ENCODE peak calls at places on chromosomes 16 and 17, in nine cellular contexts. M is neural progenitor cell, Q is neuronal stem cell, P is H9, C is PC-3, D is mammary epithelial cell, J is osteoblast, I is HepG2, U is fibroblast of lung. V is an unnamed sample. For H3K4me1, the result is how much of the 10 kb centered on the place peaks cover.

GRCh38 chr16:71557299-71557698 is 19.6 kb downstream of the TAT start:
- DNase-seq in Q (no peak), M (no peak), U (no peak), D (no peak), J (no peak), C (no peak), I (no peak), P (no peak), V (no peak)

GRCh38 chr17:30273373-30273772 is 18.4 kb downstream of the BLMH start:
- DNase-seq in D (no peak), U (peak), M (no peak), Q (no peak), I (no peak), C (no peak), P (no peak), J (no peak), V (no peak)

GRCh38 chr17:58606934-58607333 is 84.9 kb downstream of the TEX14 start:
- DNase-seq in P (no peak), I (no peak), D (no peak), C (no peak), J (no peak), U (no peak), M (no peak), Q (no peak), V (no peak)

GRCh38 chr17:17205368-17206148 is 575 bp downstream of the PLD6 start:
- DNase-seq in J (peak), U (peak), I (peak), D (peak), P (peak), M (no peak), Q (no peak), C (peak), V (peak)

GRCh38 chr17:32341141-32341856 is 674 bp downstream of the C17orf75 start:
- DNase-seq in I (peak), C (peak), M (no peak), Q (no peak), P (no peak), J (no peak), D (peak), U (peak), V (peak)

GRCh38 chr16:53837421-53837820 is 133.5 kb downstream of the FTO start:
- DNase-seq in U (peak), Q (no peak), J (no peak), D (no peak), I (no peak), P (no peak), M (no peak), C (no peak), V (no peak)

GRCh38 chr17:9986754-9987382 is 81.8 kb upstream of the RCVRN start:
- DNase-seq in Q (no peak), C (no peak), D (no peak), I (no peak), J (no peak), U (no peak), M (no peak), P (no peak), V (no peak)

GRCh38 chr17:35241520-35241919 is 1.4 kb upstream of the SLFN5 start:
- DNase-seq in C (no peak), Q (no peak), D (no peak), M (no peak), P (peak), I (no peak), U (no peak), J (no peak), V (no peak)

GRCh38 chr16:72467157-72467759 is 295.3 kb upstream of the PMFBP1 start:
- DNase-seq in Q (peak), P (no peak), C (peak), D (peak), U (peak), M (peak), J (no peak), I (peak), V (no peak)

GRCh38 chr17:48818361-48818841 is 1.4 kb upstream of the TTLL6 start:
- DNase-seq in J (no peak), M (peak), C (no peak), Q (no peak), P (peak), D (no peak), U (no peak), I (no peak), V (no peak)

GRCh38 chr17:50165466-50165865 is 339 bp upstream of the SGCA start:
- DNase-seq in M (no peak), P (no peak), Q (no peak), J (peak), D (no peak), C (no peak), U (no peak), I (no peak), V (no peak)

GRCh38 chr16:20191566-20191965 is 117.9 kb upstream of the GPR139 start:
- DNase-seq in C (no peak), M (no peak), P (no peak), Q (no peak), D (no peak), U (no peak), I (no peak), J (peak), V (no peak)

GRCh38 chr17:37493249-37494027 is 3.7 kb downstream of the DUSP14 start:
- DNase-seq in I (peak), D (peak), Q (no peak), P (no peak), M (no peak), C (peak), J (peak), U (peak), V (peak)

GRCh38 chr16:11079657-11080187 is 135.4 kb downstream of the CLEC16A start:
- DNase-seq in I (no peak), C (peak), P (no peak), Q (no peak), M (no peak), U (peak), J (peak), D (peak), V (peak)

GRCh38 chr16:55487048-55487803 is 8.2 kb downstream of the MMP2 start:
- DNase-seq in P (no peak), D (no peak), M (no peak), J (peak), I (no peak), U (peak), Q (no peak), C (no peak), V (no peak)

GRCh38 chr16:12089492-12090161 is 113.1 kb downstream of the SNX29 start:
- DNase-seq in P (peak), U (peak), M (peak), C (no peak), D (no peak), Q (no peak), I (peak), J (peak), V (no peak)

GRCh38 chr16:3101841-3102470 is 2.9 kb upstream of the ZSCAN10 start:
- DNase-seq in Q (peak), J (no peak), I (no peak), P (peak), M (peak), D (no peak), C (no peak), U (no peak), V (no peak)

GRCh38 chr17:14080847-14081251 is 11.5 kb downstream of the COX10 start:
- DNase-seq in P (no peak), C (no peak), M (no peak), J (no peak), U (peak), Q (no peak), I (no peak), D (no peak), V (no peak)

GRCh38 chr17:312476-313148 is 40.0 kb downstream of the RPH3AL start:
- DNase-seq in J (peak), U (no peak), I (no peak), C (no peak), D (no peak), Q (no peak), M (no peak), P (no peak), V (no peak)

GRCh38 chr17:57090560-57091185 is 5.6 kb downstream of the AKAP1 start:
- DNase-seq in U (no peak), Q (no peak), J (no peak), D (peak), C (no peak), P (no peak), I (no peak), M (no peak), V (no peak)

GRCh38 chr17:48576479-48577309 is 1.5 kb downstream of the HOXB4 start:
- DNase-seq in C (peak), P (no peak), I (no peak), M (peak), Q (no peak), D (peak), J (no peak), U (no peak), V (no peak)

GRCh38 chr17:63516910-63517824 is 6.0 kb upstream of the KCNH6 start:
- DNase-seq in C (peak), J (peak), Q (no peak), I (peak), U (no peak), D (peak), P (no peak), M (no peak), V (peak)

GRCh38 chr16:330746-331145 is 21.8 kb downstream of the AXIN1 start:
- DNase-seq in J (no peak), I (no peak), M (no peak), C (no peak), Q (no peak), U (peak), P (no peak), D (no peak), V (no peak)

GRCh38 chr17:83079340-83079747 is at the start of gene METRNL:
- DNase-seq in M (peak), P (peak), D (peak), J (peak), U (peak), C (peak), I (no peak), Q (peak), V (no peak)

GRCh38 chr17:72145972-72146755 is 25.3 kb downstream of the SOX9 start:
- DNase-seq in U (no peak), Q (no peak), J (no peak), M (no peak), P (no peak), D (peak), I (no peak), C (peak), V (no peak)

GRCh38 chr16:69861276-69862030 is 89.7 kb upstream of the CLEC18A start:
- DNase-seq in C (no peak), I (no peak), D (no peak), J (peak), P (no peak), U (peak), Q (no peak), M (no peak), V (no peak)

GRCh38 chr16:4668313-4668960 is 24.9 kb upstream of the NUDT16L1 start:
- DNase-seq in J (peak), P (no peak), M (no peak), Q (no peak), C (no peak), D (no peak), I (no peak), U (no peak), V (no peak)

GRCh38 chr17:2707721-2708584 is 3.6 kb downstream of the CLUH start:
- DNase-seq in Q (no peak), C (no peak), J (peak), M (peak), P (peak), I (peak), U (peak), D (no peak), V (no peak)

GRCh38 chr17:2708585-2709172 is 2.9 kb downstream of the CLUH start:
- DNase-seq in U (no peak), C (no peak), Q (no peak), P (no peak), I (no peak), J (peak), D (no peak), M (no peak), V (no peak)

GRCh38 chr17:2710075-2710803 is 1.3 kb downstream of the CLUH start:
- DNase-seq in M (no peak), C (peak), J (peak), Q (no peak), D (no peak), P (no peak), I (no peak), U (no peak), V (peak)

GRCh38 chr17:2710804-2711607 is 558 bp downstream of the CLUH start:
- DNase-seq in I (peak), U (no peak), M (peak), D (peak), J (peak), Q (no peak), C (peak), P (no peak), V (peak)

GRCh38 chr17:2709173-2709661 is 2.3 kb downstream of the CLUH start:
- DNase-seq in Q (no peak), M (no peak), P (no peak), C (peak), U (no peak), J (peak), D (peak), I (no peak), V (peak)
- H3K4me1 ChIP-seq in Q (under half), M (under half), P (under half), C (under half), U (under half), J (under half), D (under half), I (half or more), V (under half)

DNA sequence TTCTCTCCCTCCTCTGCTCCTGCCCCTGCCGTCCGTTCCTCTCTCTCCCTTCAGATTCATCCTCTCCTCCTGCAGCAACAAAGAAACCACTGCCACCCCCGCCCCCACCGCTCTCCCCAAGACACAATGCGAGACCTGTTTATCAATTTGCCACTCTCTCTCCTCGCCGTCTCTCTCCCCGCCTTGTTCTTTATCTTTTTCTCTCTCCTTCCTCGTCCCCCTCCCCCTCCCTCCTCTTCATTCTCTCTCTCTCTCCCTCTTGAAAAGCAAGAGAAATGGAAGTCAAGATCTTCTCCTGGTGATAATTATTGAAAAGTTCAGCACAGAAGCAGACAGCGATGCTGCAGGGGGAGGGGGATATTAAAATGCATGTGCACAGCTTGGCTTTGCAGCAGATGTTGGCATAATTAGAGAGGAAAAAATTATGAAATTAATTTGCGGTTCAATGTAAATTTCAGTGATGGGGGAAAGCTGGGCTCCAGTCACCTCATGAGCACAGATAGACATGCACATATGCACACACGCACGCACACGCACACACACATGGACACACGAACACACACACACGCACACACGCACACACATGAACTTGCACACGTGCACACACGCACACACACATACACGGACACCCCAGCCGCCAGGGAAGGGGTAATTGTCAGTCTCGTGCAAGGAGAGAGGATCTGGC is 58.1 kb upstream of the CBFA2T3 start:
- DNase-seq in P (no peak), Q (no peak), C (no peak), D (no peak), I (no peak), U (no peak), M (peak), J (peak), V (no peak)
- H3K4me2 ChIP-seq in P (no peak), Q (peak), C (no peak), D (no peak), I (no peak), U (no peak), M (peak), J (no peak), V (no peak)

GRCh38 chr16:88076211-88076931 is 125.1 kb downstream of the BANP start:
- DNase-seq in J (no peak), P (no peak), C (no peak), Q (no peak), U (no peak), M (peak), D (no peak), I (no peak), V (no peak)
- H3K4me1 ChIP-seq in J (under half), P (under half), C (under half), Q (under half), U (under half), M (under half), D (under half), I (under half), V (under half)

DNA sequence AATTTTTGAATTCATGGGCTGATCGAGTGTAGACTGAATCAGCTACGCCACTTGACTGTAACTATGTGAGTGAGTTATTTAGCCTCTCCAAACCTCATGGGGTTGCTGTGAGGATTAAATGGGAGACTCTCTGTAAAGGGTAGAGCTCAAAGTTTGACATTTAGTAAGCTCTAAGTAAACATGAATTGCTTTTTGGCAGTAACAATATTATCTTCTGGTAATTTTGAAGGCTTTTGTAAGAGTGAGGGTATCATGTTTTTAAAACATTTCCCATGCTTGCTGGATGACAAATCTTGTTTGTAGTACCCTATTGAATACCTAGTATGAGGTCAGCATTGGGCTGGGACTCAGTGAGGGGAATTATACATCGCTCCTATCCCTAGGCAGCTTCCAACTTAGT is 35.3 kb downstream of the MRTFB start:
- DNase-seq in J (peak), P (no peak), C (no peak), M (no peak), U (peak), Q (no peak), I (peak), D (no peak), V (no peak)
- H3K4me2 ChIP-seq in J (no peak), P (no peak), C (no peak), M (no peak), U (no peak), Q (no peak), I (peak), D (no peak), V (no peak)

GRCh38 chr16:30351586-30352419 is 3.3 kb downstream of the CD2BP2 start:
- DNase-seq in D (peak), J (peak), Q (no peak), U (peak), P (no peak), M (no peak), C (peak), I (no peak), V (no peak)

GRCh38 chr16:30355144-30355953 is at the start of gene CD2BP2:
- DNase-seq in U (peak), C (peak), Q (peak), M (peak), D (peak), J (peak), P (peak), I (peak), V (peak)

GRCh38 chr16:30354423-30355143 is 525 bp downstream of the CD2BP2 start:
- DNase-seq in I (no peak), D (peak), C (peak), J (peak), Q (no peak), U (no peak), M (peak), P (no peak), V (peak)

GRCh38 chr16:30352488-30353401 is 2.4 kb downstream of the CD2BP2 start:
- DNase-seq in I (peak), M (no peak), C (no peak), D (no peak), J (peak), U (no peak), P (no peak), Q (no peak), V (no peak)

DNA sequence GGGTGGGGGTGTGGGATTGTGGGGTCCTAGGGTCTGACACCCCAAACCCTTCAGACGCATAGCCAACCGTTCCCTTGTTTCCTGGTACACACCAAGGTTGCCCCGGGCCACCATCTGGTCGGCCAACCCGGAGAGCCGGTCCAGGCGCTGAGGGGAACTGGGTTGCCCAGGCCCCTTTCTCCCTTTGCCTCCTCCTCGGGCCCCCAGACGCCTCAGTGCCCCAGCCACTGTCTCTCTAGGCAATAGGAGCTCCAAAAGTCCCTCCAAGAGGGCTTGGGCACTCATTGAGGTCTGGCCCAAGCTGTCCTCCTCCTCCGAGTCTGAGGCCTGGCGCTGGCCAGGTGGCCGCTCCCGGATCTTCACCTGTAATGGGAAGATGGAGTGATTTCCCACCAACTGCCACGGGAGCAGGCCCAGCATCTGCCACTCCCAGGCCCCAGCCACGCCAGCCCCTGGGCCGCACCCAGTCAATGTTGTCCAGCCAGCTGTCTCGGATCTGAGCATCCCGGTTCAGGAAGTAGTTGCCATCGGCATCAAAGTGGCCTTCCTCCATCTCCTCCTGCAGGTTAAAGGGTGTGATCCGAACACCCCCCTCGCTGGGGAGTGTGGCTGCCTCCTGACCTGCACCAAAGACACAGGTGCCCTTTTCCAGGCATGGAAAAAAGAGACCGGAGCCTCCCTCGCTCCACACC is 1.5 kb downstream of the CD2BP2 start:
- DNase-seq in C (no peak), U (no peak), J (no peak), M (no peak), I (no peak), Q (no peak), P (no peak), D (no peak), V (no peak)
- H3K4me1 ChIP-seq in C (under half), U (under half), J (under half), M (under half), I (half or more), Q (under half), P (under half), D (under half), V (under half)

V was measured in PC-9.